ENCODE peak calls at places on chromosome 15, in five cellular contexts. V is neuronal stem cell; Z is M059J; J is 8988T; F is activated CD8-positive, alpha-beta memory T cell treated with anti-CD3 and anti-CD28 coated beads for 24 hours. H is an unnamed sample.

GRCh38 chr15:40549894-40550293 is 14.9 kb downstream of the CCDC32 start:
- DNase-seq in V (no peak), Z (no peak), J (no peak), F (no peak), H (no peak)

GRCh38 chr15:69480932-69481331 is 28.3 kb downstream of the RPLP1 start:
- DNase-seq in V (no peak), Z (no peak), J (no peak), F (no peak), H (no peak)

GRCh38 chr15:92958105-92958504 is 58.0 kb downstream of the CHD2 start:
- DNase-seq in V (no peak), Z (peak; percentile 60), J (no peak), F (no peak), H (no peak)

GRCh38 chr15:25245801-25246622 is 192.8 kb downstream of the UBE3A start:
- DNase-seq in V (no peak), Z (no peak), J (peak; percentile 2), F (peak; percentile 32), H (peak; percentile 14)

GRCh38 chr15:82647045-82647834 is at the start of gene CPEB1:
- DNase-seq in V (no peak), Z (peak; percentile 28), J (no peak), F (peak; percentile 80), H (peak; percentile 74)

GRCh38 chr15:51754267-51754666 is 2.9 kb downstream of the TMOD2 start:
- DNase-seq in V (no peak), Z (no peak), J (no peak), F (no peak), H (no peak)

GRCh38 chr15:98999233-98999632 is 8.4 kb downstream of the PGPEP1L start:
- DNase-seq in V (no peak), Z (no peak), J (no peak), F (no peak), H (no peak)

GRCh38 chr15:89652131-89652530 is 3.1 kb downstream of the KIF7 start:
- DNase-seq in V (no peak), Z (no peak), J (no peak), F (no peak), H (no peak)

GRCh38 chr15:41891226-41891625 is 2.6 kb downstream of the SPTBN5 start:
- DNase-seq in V (no peak), Z (no peak), J (no peak), F (no peak), H (no peak)

GRCh38 chr15:44775923-44776322 is 39.6 kb downstream of the TRIM69 start:
- DNase-seq in V (no peak), Z (no peak), J (no peak), F (no peak), H (no peak)

GRCh38 chr15:88574646-88575045 is 28.2 kb upstream of the DET1 start:
- DNase-seq in V (peak; percentile 31), Z (no peak), J (no peak), F (no peak), H (no peak)

GRCh38 chr15:75355369-75355768 is 8.5 kb downstream of the NEIL1 start:
- DNase-seq in V (no peak), Z (no peak), J (no peak), F (no peak), H (no peak)

GRCh38 chr15:77654975-77655374 is 22.3 kb upstream of the LINGO1 start:
- DNase-seq in V (no peak), Z (peak; percentile 24), J (no peak), F (no peak), H (no peak)

GRCh38 chr15:48924528-48925393 is 39.0 kb downstream of the SHC4 start:
- DNase-seq in V (no peak), Z (no peak), J (no peak), F (no peak), H (no peak)

GRCh38 chr15:66386204-66387123 is at the start of gene MAP2K1:
- DNase-seq in V (peak; percentile 95), Z (peak; percentile 94), J (peak; percentile 78), F (peak; percentile 99), H (peak; percentile 99)

GRCh38 chr15:76197703-76198455 is 113.4 kb downstream of the ETFA start:
- DNase-seq in V (no peak), Z (peak; percentile 93), J (no peak), F (no peak), H (peak; percentile 72)

GRCh38 chr15:27527490-27528067 is 556.6 kb downstream of the GABRG3 start:
- DNase-seq in V (no peak), Z (no peak), J (no peak), F (no peak), H (no peak)

H was measured in aorta.